ENCODE peak calls at places on chromosomes 1 and 21, in nine cellular contexts. B is left ventricle myocardium inferior, D is prostate gland, S is AG10803, L is Peyer's patch, R is AG04450, Q is RWPE1, O is cardiac muscle cell, K is psoas muscle. F is an unnamed sample.

GRCh38 chr21:41974752-41975053 is 20.9 kb upstream of the C2CD2 start:
- DNase-seq in Q (no peak), D (no peak), L (peak), B (no peak), O (no peak), R (no peak), K (no peak), S (no peak), F (no peak)

GRCh38 chr1:220189750-220190347 is 82.4 kb downstream of the RAB3GAP2 start:
- DNase-seq in K (no peak), L (no peak), D (no peak), O (peak), S (peak), Q (peak), R (no peak), B (no peak), F (no peak)

GRCh38 chr1:27143408-27143807 is 11.5 kb downstream of the SLC9A1 start:
- DNase-seq in O (no peak), B (no peak), Q (no peak), L (no peak), D (no peak), R (no peak), K (no peak), S (peak), F (no peak)

GRCh38 chr1:180672505-180672904 is 40.7 kb downstream of the XPR1 start:
- DNase-seq in D (no peak), O (no peak), L (no peak), K (no peak), Q (no peak), S (no peak), R (no peak), B (no peak), F (no peak)

GRCh38 chr1:159980786-159981185 is 26.7 kb upstream of the SLAMF9 start:
- DNase-seq in O (no peak), D (no peak), L (no peak), B (no peak), K (no peak), S (no peak), R (no peak), Q (no peak), F (no peak)

GRCh38 chr21:39189857-39190604 is 6.8 kb upstream of the PSMG1 start:
- DNase-seq in K (no peak), S (peak), O (no peak), R (no peak), B (no peak), Q (no peak), L (no peak), D (no peak), F (no peak)

GRCh38 chr21:31410763-31411278 is 66.8 kb upstream of the TIAM1 start:
- DNase-seq in K (no peak), D (no peak), R (no peak), Q (no peak), B (no peak), S (no peak), L (no peak), O (no peak), F (no peak)

GRCh38 chr1:108512239-108513071 is 47.4 kb upstream of the EEIG2 start:
- DNase-seq in B (no peak), O (peak), Q (peak), L (no peak), K (no peak), R (peak), S (peak), D (no peak), F (no peak)

GRCh38 chr1:28313710-28314510 is 14.9 kb upstream of the MED18 start:
- DNase-seq in Q (peak), K (peak), O (no peak), B (no peak), R (peak), L (peak), D (no peak), S (peak), F (no peak)

GRCh38 chr1:27408151-27408550 is 15.7 kb downstream of the GPR3 start:
- DNase-seq in K (no peak), O (no peak), L (peak), S (no peak), D (no peak), Q (no peak), B (no peak), R (no peak), F (no peak)

GRCh38 chr1:225825078-225825477 is 15.2 kb downstream of the EPHX1 start:
- DNase-seq in K (no peak), S (no peak), D (no peak), R (no peak), O (no peak), B (no peak), Q (no peak), L (peak), F (no peak)

GRCh38 chr1:96080925-96081324 is 640.7 kb upstream of the PTBP2 start:
- DNase-seq in D (no peak), K (no peak), R (no peak), B (no peak), L (no peak), S (peak), Q (no peak), O (no peak), F (no peak)
- TF ChIP-seq CTCF in D (no peak), K (no peak), R (peak), B (no peak), L (no peak), S (peak), Q (no peak), O (peak), F (no peak)

GRCh38 chr1:207981976-207982375 is 71.1 kb upstream of the CD34 start:
- DNase-seq in S (no peak), R (no peak), Q (no peak), D (no peak), K (no peak), B (no peak), L (no peak), O (peak), F (no peak)
- TF ChIP-seq CTCF in S (peak), R (peak), Q (peak), D (no peak), K (peak), B (peak), L (peak), O (peak), F (peak)

DNA sequence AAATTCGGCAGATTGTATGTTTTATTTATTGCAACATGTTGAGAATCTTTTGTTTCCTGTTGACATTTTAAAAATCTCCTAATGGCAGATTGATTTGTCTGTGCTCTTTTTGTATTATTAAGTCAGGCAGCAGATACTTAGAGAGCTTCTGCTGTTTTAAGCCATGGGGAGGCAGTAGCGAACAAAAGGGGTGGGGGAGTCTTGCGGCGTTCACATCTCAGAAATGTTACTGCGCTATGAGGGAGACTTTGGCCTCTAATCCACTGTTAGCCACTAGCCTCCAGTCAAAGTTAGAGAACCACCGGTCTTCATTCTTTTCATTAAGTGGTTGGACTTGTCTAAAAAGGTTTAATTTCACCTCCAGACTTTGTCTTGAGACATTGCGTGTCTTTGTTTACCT is 93.6 kb downstream of the DYRK1A start:
- DNase-seq in Q (no peak), O (peak), D (no peak), L (no peak), B (no peak), S (no peak), R (no peak), K (no peak), F (no peak)
- TF ChIP-seq CTCF in Q (no peak), O (peak), D (no peak), L (no peak), B (no peak), S (peak), R (peak), K (no peak), F (no peak)

GRCh38 chr1:205424881-205425635 is 3.2 kb upstream of the LEMD1 start:
- DNase-seq in R (no peak), L (no peak), B (no peak), D (no peak), Q (no peak), O (no peak), S (no peak), K (no peak), F (no peak)

GRCh38 chr1:205423814-205424399 is 2.1 kb upstream of the LEMD1 start:
- DNase-seq in K (no peak), B (no peak), O (no peak), S (no peak), R (no peak), Q (no peak), L (no peak), D (no peak), F (no peak)

GRCh38 chr1:205420938-205421337 is 918 bp downstream of the LEMD1 start:
- DNase-seq in L (no peak), S (no peak), O (no peak), B (no peak), Q (no peak), R (no peak), D (no peak), K (no peak), F (no peak)

GRCh38 chr1:205421728-205422127 is at the start of gene LEMD1:
- DNase-seq in D (no peak), L (no peak), K (no peak), R (no peak), Q (no peak), S (no peak), B (no peak), O (peak), F (no peak)

GRCh38 chr1:205423248-205423647 is 1.4 kb upstream of the LEMD1 start:
- DNase-seq in K (no peak), S (no peak), Q (no peak), R (no peak), D (no peak), L (no peak), O (no peak), B (no peak), F (no peak)
- TF ChIP-seq CTCF in K (no peak), S (no peak), Q (peak), R (no peak), D (no peak), L (no peak), O (no peak), B (peak), F (no peak)

F was measured in heart right ventricle.